ENCODE peak calls at places on chromosomes 11 and 22, in nine cellular contexts. H, G, U, R, F, C, X, A and Q are unnamed samples.

GRCh38 chr11:59556883-59557205 is 45.5 kb downstream of the OR4D9 start:
- DNase-seq in H (no peak), G (peak), U (no peak), R (no peak), F (peak), C (no peak), X (no peak), A (no peak), Q (no peak)

GRCh38 chr22:40070701-40071100 is 75.9 kb downstream of the FAM83F start:
- DNase-seq in H (no peak), G (no peak), U (no peak), R (peak), F (peak), C (no peak), X (no peak), A (no peak), Q (no peak)

GRCh38 chr11:114553642-114554041 is 6.0 kb downstream of the NXPE1 start:
- DNase-seq in H (no peak), G (no peak), U (no peak), R (no peak), F (no peak), C (no peak), X (peak), A (no peak), Q (no peak)

GRCh38 chr11:56852131-56852530 is 103.6 kb upstream of the OR9G4 start:
- DNase-seq in H (no peak), G (no peak), U (no peak), R (no peak), F (no peak), C (no peak), X (peak), A (no peak), Q (no peak)

GRCh38 chr11:15901790-15902189 is 454.6 kb downstream of the SOX6 start:
- DNase-seq in H (no peak), G (no peak), U (peak), R (no peak), F (no peak), C (no peak), X (no peak), A (no peak), Q (peak)

GRCh38 chr11:126139541-126140091 is 71.8 kb downstream of the RPUSD4 start:
- DNase-seq in H (no peak), G (no peak), U (no peak), R (peak), F (no peak), C (no peak), X (no peak), A (no peak), Q (no peak)

GRCh38 chr11:20021212-20021611 is 139.1 kb downstream of the DBX1 start:
- DNase-seq in H (no peak), G (no peak), U (no peak), R (no peak), F (no peak), C (no peak), X (no peak), A (no peak), Q (no peak)

GRCh38 chr11:32706985-32707736 is 87.3 kb downstream of the CCDC73 start:
- DNase-seq in H (no peak), G (peak), U (no peak), R (no peak), F (peak), C (no peak), X (peak), A (no peak), Q (no peak)

GRCh38 chr11:82811369-82811768 is 77.7 kb upstream of the FAM181B start:
- DNase-seq in H (no peak), G (no peak), U (no peak), R (no peak), F (no peak), C (no peak), X (no peak), A (no peak), Q (no peak)

GRCh38 chr11:14445542-14446530 is 53.8 kb downstream of the COPB1 start:
- DNase-seq in H (no peak), G (no peak), U (no peak), R (no peak), F (no peak), C (no peak), X (peak), A (no peak), Q (no peak)

GRCh38 chr11:36362902-36363301 is 66.8 kb downstream of the PRR5L start:
- DNase-seq in H (no peak), G (no peak), U (no peak), R (no peak), F (no peak), C (no peak), X (peak), A (no peak), Q (no peak)

GRCh38 chr22:37929390-37929789 is 23.3 kb downstream of the MICALL1 start:
- DNase-seq in H (no peak), G (no peak), U (no peak), R (no peak), F (no peak), C (no peak), X (no peak), A (no peak), Q (no peak)

GRCh38 chr11:122524532-122524882 is 131.0 kb upstream of the UBASH3B start:
- DNase-seq in H (no peak), G (no peak), U (no peak), R (peak), F (no peak), C (no peak), X (no peak), A (no peak), Q (no peak)

GRCh38 chr11:71434576-71435130 is 13.5 kb downstream of the DHCR7 start:
- DNase-seq in H (no peak), G (no peak), U (no peak), R (no peak), F (no peak), C (no peak), X (no peak), A (no peak), Q (no peak)

GRCh38 chr11:7889985-7890384 is 41.1 kb downstream of the OR10A6 start:
- DNase-seq in H (no peak), G (no peak), U (no peak), R (no peak), F (peak), C (no peak), X (no peak), A (no peak), Q (no peak)

GRCh38 chr22:43417555-43417954 is 5.7 kb downstream of the MPPED1 start:
- DNase-seq in H (no peak), G (no peak), U (no peak), R (no peak), F (no peak), C (no peak), X (no peak), A (no peak), Q (no peak)

GRCh38 chr11:104799251-104799650 is 99.0 kb downstream of the CASP12 start:
- DNase-seq in H (no peak), G (no peak), U (no peak), R (no peak), F (peak), C (no peak), X (no peak), A (no peak), Q (no peak)

GRCh38 chr11:2944953-2945756 is 15.9 kb upstream of the PHLDA2 start:
- DNase-seq in H (no peak), G (no peak), U (peak), R (peak), F (no peak), C (peak), X (peak), A (peak), Q (no peak)

GRCh38 chr11:132300283-132300682 is 929.9 kb downstream of the NTM start:
- DNase-seq in H (no peak), G (peak), U (no peak), R (peak), F (peak), C (no peak), X (no peak), A (no peak), Q (no peak)

GRCh38 chr11:26841818-26842457 is 120.1 kb upstream of the SLC5A12 start:
- DNase-seq in H (no peak), G (no peak), U (no peak), R (no peak), F (no peak), C (no peak), X (peak), A (no peak), Q (no peak)

GRCh38 chr11:71304491-71304890 is 52.1 kb upstream of the SHANK2 start:
- DNase-seq in H (no peak), G (no peak), U (peak), R (no peak), F (no peak), C (no peak), X (no peak), A (no peak), Q (no peak)

GRCh38 chr22:41092847-41093371 is 517 bp downstream of the EP300 start:
- DNase-seq in H (no peak), G (peak), U (peak), R (peak), F (peak), C (peak), X (peak), A (no peak), Q (peak)

GRCh38 chr11:32136654-32137053 is 45.8 kb downstream of the RCN1 start:
- DNase-seq in H (no peak), G (no peak), U (no peak), R (no peak), F (no peak), C (no peak), X (no peak), A (no peak), Q (no peak)

GRCh38 chr22:35305525-35306070 is 5.9 kb downstream of the TOM1 start:
- DNase-seq in H (no peak), G (no peak), U (no peak), R (no peak), F (no peak), C (no peak), X (no peak), A (no peak), Q (no peak)

GRCh38 chr11:12206529-12206928 is 96.1 kb downstream of the MICAL2 start:
- DNase-seq in H (no peak), G (no peak), U (no peak), R (no peak), F (no peak), C (no peak), X (no peak), A (no peak), Q (no peak)
- TF ChIP-seq CTCF in H (no peak), G (no peak), U (no peak), R (no peak), F (no peak), C (no peak), X (no peak), A (no peak), Q (no peak)

DNA sequence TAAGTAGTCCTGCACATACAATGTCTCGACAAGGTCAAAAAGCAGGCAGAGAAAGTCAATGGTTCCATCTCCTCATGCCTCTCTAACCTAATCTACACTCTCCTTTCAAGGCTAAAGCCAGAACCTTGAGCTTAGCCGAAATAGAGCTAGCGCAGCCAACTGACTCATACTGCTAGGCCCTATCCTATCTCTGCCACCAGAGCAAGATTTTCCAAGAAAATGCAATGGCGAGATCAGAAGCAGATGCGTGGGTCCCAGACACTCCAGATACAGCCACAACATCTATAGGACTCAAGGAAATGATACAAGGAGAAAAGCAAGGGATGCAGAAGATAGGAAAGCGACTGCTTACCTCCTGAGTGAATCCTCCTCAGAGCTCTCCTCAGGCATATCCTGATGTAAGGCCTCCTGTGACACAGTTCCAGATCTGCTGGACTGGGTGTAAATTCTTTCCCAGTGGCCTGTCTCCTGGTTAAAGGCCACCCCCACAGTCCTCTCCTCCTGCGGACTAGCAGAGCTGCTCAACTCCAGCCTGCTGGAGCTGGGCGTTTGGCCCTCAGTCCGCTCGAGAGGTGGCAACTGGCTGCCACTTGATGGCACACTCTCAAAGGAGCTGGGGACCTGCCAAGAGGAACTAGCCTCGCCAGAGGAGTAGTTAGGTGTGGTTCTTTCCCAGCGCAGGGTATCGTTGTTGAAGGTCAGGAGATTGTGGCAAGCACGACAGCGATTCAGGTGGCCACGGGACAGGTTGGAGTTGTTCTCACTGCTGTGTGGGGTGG is 52.0 kb downstream of the AMBRA1 start:
- DNase-seq in H (no peak), G (peak), U (peak), R (no peak), F (no peak), C (peak), X (no peak), A (no peak), Q (peak)
- TF ChIP-seq CTCF in H (no peak), G (peak), U (peak), R (no peak), F (no peak), C (peak), X (peak), A (no peak), Q (no peak)

GRCh38 chr11:64441127-64441526 is 82.2 kb downstream of the RPS6KA4 start:
- DNase-seq in H (no peak), G (no peak), U (no peak), R (no peak), F (no peak), C (no peak), X (no peak), A (no peak), Q (no peak)

GRCh38 chr11:64447717-64448598 is 89.0 kb downstream of the RPS6KA4 start:
- DNase-seq in H (no peak), G (peak), U (peak), R (no peak), F (peak), C (peak), X (no peak), A (no peak), Q (no peak)

GRCh38 chr11:64445651-64446050 is 86.7 kb downstream of the RPS6KA4 start:
- DNase-seq in H (no peak), G (no peak), U (no peak), R (no peak), F (no peak), C (no peak), X (no peak), A (no peak), Q (no peak)

GRCh38 chr11:64448599-64449380 is 89.8 kb downstream of the RPS6KA4 start:
- DNase-seq in H (peak), G (peak), U (peak), R (peak), F (peak), C (peak), X (peak), A (peak), Q (peak)

DNA sequence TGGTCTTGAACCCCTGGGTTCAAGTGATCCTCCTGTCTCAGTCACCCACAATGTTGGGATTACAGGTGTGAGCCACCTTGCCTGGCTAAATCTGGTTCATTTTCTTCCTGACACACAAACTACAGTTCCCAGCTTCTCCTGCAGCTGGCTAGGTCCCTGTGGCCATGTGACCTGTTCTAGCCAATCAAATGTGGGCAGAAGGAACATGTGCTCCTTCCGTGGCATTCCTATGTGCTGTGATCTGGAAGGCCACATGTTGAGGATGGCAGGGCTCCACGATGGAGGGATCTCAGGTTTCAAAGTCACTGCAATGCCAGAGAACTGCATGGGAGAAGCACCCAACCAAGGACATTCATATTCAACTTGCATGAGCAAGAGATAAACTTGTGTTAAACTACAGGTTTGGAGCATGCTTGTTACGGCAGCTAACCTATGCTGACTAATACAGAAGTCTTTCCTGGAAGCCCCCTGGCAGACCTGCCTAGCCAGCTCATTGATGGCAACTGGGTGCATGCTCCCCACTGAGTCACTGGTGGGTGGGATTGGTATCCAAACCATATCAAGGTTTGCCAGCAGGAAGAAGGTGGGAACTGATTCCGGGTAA is 86.0 kb downstream of the RPS6KA4 start:
- DNase-seq in H (no peak), G (peak), U (no peak), R (no peak), F (peak), C (peak), X (peak), A (no peak), Q (peak)
- TF ChIP-seq CTCF in H (no peak), G (no peak), U (no peak), R (no peak), F (no peak), C (no peak), X (no peak), A (no peak), Q (no peak)

DNA sequence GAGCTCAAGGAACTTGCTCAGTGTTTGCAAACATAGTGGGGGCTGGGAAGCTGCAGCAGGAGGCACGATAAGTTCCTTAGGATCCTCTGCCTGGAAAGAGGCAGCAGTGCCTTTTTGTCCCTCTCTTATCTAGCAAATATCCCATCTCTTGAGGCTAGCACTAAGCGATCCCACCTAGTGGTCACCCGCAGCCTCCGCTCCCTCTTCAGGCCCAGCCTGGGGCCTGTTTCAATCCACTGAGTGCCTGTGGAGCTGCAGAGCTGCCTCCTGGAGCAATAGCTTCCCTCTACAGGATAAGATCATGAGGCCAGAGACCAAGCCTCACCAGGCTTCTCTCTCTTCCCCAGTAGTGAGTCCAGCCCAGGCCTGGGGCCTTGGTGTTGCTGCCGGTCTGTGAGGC is 65.8 kb downstream of the SLC22A12 start:
- DNase-seq in H (no peak), G (peak), U (no peak), R (peak), F (no peak), C (no peak), X (no peak), A (no peak), Q (no peak)
- TF ChIP-seq CTCF in H (no peak), G (no peak), U (no peak), R (peak), F (no peak), C (no peak), X (no peak), A (no peak), Q (no peak)

DNA sequence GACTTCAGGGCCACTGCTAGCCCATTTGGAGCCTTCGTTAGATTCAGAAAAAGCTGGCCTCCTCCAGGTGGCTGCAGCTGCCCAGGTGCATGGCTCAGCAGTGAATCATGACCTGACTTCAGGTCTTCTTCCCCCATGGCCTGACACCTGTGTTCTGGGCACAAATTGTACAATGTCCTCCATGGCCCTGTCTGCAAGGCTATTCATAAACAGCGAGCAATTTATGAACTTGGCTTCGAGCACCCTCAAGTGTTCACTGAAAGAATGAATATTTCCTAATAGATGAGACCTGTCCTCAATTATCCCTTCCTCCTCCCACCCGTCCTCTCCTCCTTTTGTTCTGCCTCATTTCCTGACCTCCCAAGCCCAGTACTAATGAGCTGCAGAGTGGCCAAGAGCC is 12.2 kb upstream of the VPS37C start:
- DNase-seq in H (no peak), G (peak), U (no peak), R (no peak), F (peak), C (no peak), X (peak), A (no peak), Q (peak)
- TF ChIP-seq CTCF in H (no peak), G (no peak), U (no peak), R (no peak), F (peak), C (peak), X (peak), A (no peak), Q (no peak)

DNA sequence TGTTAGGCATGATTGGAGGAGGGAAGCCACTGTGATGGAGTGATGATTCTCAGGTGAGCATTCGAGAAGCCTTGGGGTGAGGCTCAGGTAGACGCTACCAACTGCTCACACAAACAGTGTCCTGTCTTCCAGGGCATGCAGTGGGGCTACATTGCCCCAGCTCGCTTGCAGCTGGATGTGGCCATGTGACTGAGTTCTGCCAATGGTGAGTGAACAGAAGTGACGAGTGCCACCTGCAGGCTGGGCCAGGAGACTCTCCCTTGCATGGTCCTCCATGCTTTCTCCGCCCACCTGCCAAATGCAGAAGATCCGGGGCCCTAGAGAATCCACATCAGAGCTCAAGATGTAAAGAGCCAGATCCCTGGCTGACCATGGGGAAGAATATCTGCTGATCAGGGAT is 195.9 kb downstream of the BCR start:
- DNase-seq in H (no peak), G (peak), U (peak), R (no peak), F (peak), C (no peak), X (peak), A (no peak), Q (no peak)
- TF ChIP-seq CTCF in H (no peak), G (peak), U (peak), R (peak), F (peak), C (no peak), X (peak), A (peak), Q (no peak)

GRCh38 chr11:11493698-11494097 is 128.1 kb downstream of the GALNT18 start:
- DNase-seq in H (no peak), G (no peak), U (no peak), R (no peak), F (no peak), C (no peak), X (no peak), A (no peak), Q (no peak)
- TF ChIP-seq CTCF in H (no peak), G (no peak), U (no peak), R (no peak), F (no peak), C (no peak), X (no peak), A (no peak), Q (no peak)

GRCh38 chr11:68025047-68025446 is 5.4 kb upstream of the NDUFS8 start:
- DNase-seq in H (no peak), G (peak), U (no peak), R (no peak), F (peak), C (no peak), X (no peak), A (no peak), Q (no peak)
- TF ChIP-seq CTCF in H (no peak), G (no peak), U (no peak), R (no peak), F (peak), C (no peak), X (no peak), A (no peak), Q (no peak)